ENCODE peak calls at places on chromosomes 13 and 19, in four cellular contexts. X is Calu3, Y is fibroblast of lung, M is mucosa of descending colon. O is an unnamed sample.

GRCh38 chr19:41000310-41000737 is 9.2 kb downstream of the CYP2B6 start:
- DNase-seq in M (no peak), Y (no peak), X (peak; percentile 98), O (no peak)

GRCh38 chr13:105918842-105919741 is 616.4 kb downstream of the EFNB2 start:
- DNase-seq in M (peak; percentile 85), Y (peak; percentile 83), X (peak; percentile 47), O (peak; percentile 33)

GRCh38 chr13:52707375-52707774 is 32.2 kb downstream of the CNMD start:
- DNase-seq in X (no peak), Y (no peak), M (no peak), O (peak; percentile 3)

GRCh38 chr19:13318190-13318589 is 168.0 kb downstream of the IER2 start:
- DNase-seq in Y (no peak), M (no peak), X (no peak), O (no peak)

GRCh38 chr13:95535243-95535642 is 17.3 kb upstream of the CLDN10 start:
- DNase-seq in M (no peak), X (peak; percentile 27), Y (peak; percentile 92), O (peak; percentile 43)

GRCh38 chr19:46368116-46368515 is 21.2 kb downstream of the PPP5C start:
- DNase-seq in Y (no peak), M (no peak), X (no peak), O (no peak)

GRCh38 chr19:31232220-31232619 is 117.0 kb downstream of the TSHZ3 start:
- DNase-seq in M (no peak), Y (peak; percentile 84), X (no peak), O (no peak)

GRCh38 chr13:114235697-114236096 is 1.0 kb downstream of the CDC16 start:
- DNase-seq in Y (no peak), X (no peak), M (peak; percentile 26), O (no peak)

DNA sequence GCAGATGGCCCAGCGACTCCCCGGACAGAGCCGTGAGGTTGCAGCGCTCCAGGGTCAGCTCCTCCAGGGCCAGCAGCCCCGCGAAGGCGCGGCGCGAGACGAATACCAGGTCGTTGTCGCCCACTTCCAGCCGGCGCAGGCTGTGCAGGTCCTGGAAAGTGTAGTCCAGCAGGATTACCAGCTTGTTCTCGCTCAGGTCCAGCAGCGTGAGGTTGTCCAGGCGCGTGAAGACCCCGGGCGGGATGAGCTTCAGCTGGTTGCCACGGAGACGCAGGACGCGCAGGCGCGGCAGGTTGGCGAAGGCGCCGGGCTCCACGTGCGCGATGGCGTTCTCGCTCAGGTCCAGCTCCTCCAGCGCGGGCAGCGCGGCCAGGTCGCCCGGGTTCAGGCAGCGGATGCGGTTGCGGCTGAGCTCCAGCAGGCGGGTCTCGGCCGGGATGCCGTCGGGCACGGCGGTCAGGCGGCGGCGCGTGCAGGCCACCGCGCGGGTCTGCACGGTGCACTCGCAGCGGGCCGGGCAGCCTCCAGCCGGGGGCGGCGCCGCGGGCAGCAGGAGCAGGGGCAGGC is 9.3 kb upstream of the PEAK3 start:
- DNase-seq in X (peak; percentile 13), Y (no peak), M (no peak), O (no peak)
- TF ChIP-seq CTCF in X (no peak), Y (no peak), M (no peak), O (no peak)

GRCh38 chr19:3129112-3129511 is 6.7 kb upstream of the GNA15 start:
- DNase-seq in X (peak; percentile 24), M (peak; percentile 76), Y (peak; percentile 45), O (peak; percentile 61)
- TF ChIP-seq CTCF in X (no peak), M (no peak), Y (peak; percentile 55), O (peak; percentile 88)

DNA sequence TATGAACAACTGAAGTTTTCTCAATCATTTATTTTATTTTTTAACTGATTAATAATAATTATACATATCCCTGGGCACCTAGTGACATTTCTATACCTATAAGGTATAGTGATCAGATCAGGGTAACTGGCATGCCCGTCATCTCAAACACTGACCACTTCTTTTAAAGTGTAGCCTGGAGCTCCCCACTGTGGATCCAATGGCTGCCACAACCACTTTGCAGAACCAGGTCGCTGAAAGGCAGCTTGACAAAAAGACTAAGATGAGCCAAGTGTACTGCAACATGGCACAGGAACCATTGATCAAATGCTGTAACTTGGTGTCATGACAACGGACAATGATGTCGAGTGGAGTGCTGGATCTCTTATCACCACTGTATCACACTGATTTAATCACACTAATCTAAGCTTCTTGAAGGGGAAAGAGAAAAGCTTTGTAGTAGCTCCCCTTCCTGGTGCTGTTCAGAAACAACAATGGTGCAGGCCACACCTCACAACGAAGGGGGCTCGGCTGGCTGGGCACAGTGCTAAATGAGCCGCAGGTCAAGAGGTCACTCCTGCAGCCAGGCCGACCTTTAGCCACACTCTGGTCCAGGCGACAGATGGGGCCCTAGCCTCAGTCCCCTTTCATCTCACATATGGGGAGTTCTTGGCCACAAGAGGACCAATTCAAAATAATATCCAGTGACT is 2.3 kb upstream of the TNFRSF19 start:
- DNase-seq in M (no peak), Y (peak; percentile 12), X (peak; percentile 14), O (no peak)
- TF ChIP-seq CTCF in M (no peak), Y (no peak), X (no peak), O (no peak)

DNA sequence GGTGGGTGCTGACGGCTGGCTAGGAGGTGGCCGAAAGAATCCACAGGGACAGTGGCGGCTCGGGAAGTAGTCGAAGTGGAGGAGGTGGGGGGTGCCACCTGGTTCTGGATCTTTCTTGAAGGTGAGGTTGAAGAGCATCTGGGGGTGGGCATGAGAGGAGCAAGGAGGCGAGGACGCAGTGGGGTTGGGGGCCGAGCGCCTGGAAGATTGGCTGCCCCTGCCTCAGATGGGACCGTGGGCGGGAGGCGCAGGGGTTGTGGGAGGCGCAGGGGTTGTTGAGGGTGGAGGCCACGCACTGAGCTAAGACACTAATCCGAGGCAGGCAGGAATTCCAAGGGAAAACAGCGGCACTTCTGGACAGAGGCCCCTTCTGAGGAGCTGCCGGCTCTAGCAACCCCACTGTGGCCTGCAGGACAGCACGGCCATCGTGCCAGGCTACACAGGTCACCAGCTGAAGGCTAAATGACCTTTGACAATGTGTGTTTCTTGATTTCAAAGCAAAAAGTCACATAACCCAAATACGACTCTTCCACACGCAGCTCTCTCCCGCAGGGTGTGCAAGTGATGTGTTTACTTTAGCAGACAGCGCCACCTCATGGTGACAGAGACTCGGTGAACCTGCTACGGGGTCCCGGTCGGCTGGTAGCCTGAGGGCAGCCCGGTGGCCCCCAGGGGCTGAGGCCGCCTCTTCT is 44.1 kb upstream of the RANBP3 start:
- DNase-seq in M (peak; percentile 87), Y (peak; percentile 41), X (peak; percentile 15), O (peak; percentile 46)
- TF ChIP-seq CTCF in M (peak; percentile 34), Y (peak; percentile 71), X (peak; percentile 39), O (peak; percentile 88)

DNA sequence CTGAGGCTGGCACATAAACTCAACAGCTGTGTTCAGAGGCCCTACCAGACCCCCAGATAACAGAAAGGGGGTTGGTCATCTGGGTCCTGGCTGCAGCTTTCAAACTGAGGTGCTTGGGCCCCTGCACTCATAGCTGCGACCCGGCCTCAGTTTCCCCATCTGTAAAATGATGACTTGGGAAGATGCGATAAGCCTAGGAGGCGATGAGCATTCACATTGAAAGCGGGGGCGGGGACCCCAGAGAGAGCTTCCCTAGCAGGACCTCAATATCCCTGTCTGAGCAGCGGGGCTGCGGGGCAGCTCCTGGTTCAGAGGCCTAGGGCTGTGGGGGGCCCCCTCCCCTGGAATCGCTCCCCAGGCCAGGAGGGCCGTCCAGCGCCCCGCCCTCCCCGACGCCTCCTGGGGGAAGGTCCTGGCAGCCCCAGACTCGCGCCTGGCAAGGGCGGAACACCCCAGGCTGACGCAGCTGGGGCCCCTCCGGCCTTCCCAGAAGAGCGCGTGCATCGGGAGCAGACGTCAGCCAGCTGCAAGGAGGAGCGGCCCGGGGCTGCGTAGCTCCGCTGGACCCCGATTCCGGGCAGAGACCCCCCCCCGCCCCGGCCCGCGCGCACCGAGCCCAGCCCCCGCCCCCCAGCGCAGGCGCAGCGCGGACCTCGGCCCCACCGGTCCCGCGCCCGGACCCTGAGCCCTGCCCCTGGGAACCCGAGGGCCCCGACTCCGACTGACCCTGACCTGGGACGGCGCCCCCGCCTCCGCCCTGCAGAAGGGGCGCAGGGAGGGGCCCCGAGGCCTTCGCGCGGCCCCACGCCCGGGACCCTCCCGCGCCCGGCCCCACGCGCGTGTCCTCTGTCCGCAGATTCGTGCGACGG is 3.5 kb downstream of the FSTL3 start:
- DNase-seq in X (peak; percentile 43), Y (peak; percentile 84), M (peak; percentile 46), O (peak; percentile 37)
- TF ChIP-seq CTCF in X (no peak), Y (no peak), M (no peak), O (no peak)

GRCh38 chr13:99339230-99339721 is 32.1 kb upstream of the GPR183 start:
- DNase-seq in Y (no peak), X (no peak), M (no peak), O (no peak)
- TF ChIP-seq CTCF in Y (no peak), X (no peak), M (no peak), O (no peak)

GRCh38 chr13:47964863-47965262 is 36.2 kb downstream of the SUCLA2 start:
- DNase-seq in X (no peak), M (no peak), Y (no peak), O (no peak)
- TF ChIP-seq CTCF in X (no peak), M (no peak), Y (no peak), O (peak; percentile 51)

DNA sequence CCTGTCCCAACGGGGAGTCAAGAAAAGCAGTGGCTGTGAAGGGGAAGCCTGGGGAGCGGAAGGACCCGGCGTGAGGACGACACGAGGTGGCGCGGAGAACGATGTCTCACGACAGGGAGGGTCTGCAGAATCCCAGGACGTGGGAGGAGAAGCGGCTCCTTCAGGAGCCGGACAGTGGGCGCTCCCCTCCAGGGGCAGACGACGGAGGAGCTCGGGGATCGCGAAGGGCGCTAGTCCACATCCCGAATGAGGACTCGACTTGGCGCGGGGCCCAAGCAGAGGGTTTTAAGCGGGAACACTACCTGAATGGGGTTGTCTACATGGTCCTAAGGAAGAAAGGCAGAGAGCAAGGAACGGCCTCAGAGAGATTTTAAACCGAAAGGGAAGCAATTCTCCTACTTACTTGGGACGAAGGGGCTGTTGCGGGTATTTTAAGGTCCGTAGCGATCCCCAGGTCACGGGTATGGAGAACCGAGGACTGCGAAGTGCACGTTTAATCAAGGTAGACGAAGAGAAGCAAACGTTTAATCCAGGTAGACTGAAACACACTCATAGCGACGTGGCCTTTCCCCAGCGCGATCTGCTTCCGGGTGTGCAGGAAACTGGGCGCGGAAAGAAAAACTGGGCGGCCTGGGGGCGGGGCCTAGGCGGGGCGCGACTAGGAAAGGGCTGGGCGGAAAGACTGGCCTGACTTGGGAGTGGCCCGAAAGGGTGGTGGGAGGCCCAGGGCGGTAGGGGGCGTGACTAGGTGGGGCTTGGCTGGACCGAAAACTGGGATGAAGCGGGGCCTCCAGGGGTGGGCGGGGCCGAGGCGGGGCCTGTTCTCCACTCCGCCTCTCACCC is at the start of gene ZNF841:
- DNase-seq in M (peak; percentile 94), X (peak; percentile 99), Y (peak; percentile 93), O (peak; percentile 93)
- TF ChIP-seq CTCF in M (no peak), X (no peak), Y (no peak), O (peak; percentile 46)

DNA sequence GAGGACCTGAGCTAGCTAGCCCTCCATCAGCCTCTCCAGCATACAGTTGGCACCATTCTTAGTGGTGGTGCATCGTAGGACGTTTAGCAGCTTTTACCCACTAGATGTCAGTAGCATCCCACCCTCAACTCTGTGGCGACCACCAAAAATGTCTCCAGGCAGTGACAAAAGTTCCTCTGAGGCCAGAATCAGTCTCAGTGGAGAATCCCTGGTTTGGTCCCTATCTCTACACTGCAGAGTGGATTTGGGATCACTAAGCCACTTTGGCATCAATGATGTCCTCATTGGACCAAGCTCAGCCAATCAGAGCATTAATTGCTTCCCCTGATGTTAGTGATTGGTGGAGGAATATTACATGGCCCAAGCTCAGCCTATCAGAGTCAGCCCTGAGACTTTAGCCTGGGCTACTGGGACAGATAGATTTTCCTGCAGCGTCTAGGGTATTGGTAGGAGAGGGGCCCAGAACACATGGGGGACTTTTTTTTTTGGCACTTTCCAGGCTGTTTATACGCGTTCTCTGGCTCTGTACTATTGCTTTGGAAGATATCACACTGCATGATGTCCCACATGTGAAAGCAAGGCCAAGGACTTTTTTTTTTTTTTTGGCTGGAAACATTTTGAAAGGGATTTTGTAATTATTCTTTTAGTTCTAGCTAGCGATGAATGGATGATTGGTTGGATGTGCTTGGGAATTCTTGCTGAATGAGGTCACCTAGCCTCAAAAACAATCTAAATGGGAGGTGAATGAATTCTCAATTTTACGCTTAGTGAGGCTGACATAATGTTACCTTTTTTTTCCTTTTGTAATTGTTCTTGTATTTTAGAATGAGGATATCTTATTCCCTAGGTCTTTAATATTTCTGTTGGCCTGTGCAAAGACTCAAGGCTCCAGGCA is 7.0 kb downstream of the TMEM221 start:
- DNase-seq in X (no peak), Y (peak; percentile 71), M (no peak), O (peak; percentile 9)
- TF ChIP-seq CTCF in X (no peak), Y (peak; percentile 49), M (no peak), O (peak; percentile 67)